ENCODE peak calls at places on chromosomes 5 and 9, in five cellular contexts. S is BJ, R is fibroblast of pulmonary artery, O is PC-3, W is lower leg skin. B is an unnamed sample.

GRCh38 chr5:68377733-68378132 is 162.2 kb downstream of the PIK3R1 start:
- DNase-seq in S (no peak), R (no peak), O (no peak), W (no peak), B (no peak)

GRCh38 chr9:101264727-101265126 is 120.1 kb downstream of the BAAT start:
- DNase-seq in S (no peak), R (no peak), O (no peak), W (no peak), B (no peak)

GRCh38 chr9:133603165-133603927 is 5.8 kb downstream of the FAM163B start:
- DNase-seq in S (no peak), R (no peak), O (no peak), W (no peak), B (no peak)

GRCh38 chr9:98551511-98552286 is 157.0 kb downstream of the GABBR2 start:
- DNase-seq in S (no peak), R (peak), O (peak), W (peak), B (peak)

GRCh38 chr5:179825655-179826182 is 5.0 kb downstream of the SQSTM1 start:
- DNase-seq in S (no peak), R (no peak), O (no peak), W (no peak), B (no peak)

GRCh38 chr5:116959843-116960242 is 385.2 kb upstream of the SEMA6A start:
- DNase-seq in S (no peak), R (no peak), O (no peak), W (no peak), B (no peak)

GRCh38 chr5:179033004-179033580 is 9.5 kb downstream of the ZNF879 start:
- DNase-seq in S (no peak), R (no peak), O (no peak), W (no peak), B (no peak)

GRCh38 chr9:35618854-35619799 is 914 bp upstream of the CD72 start:
- DNase-seq in S (no peak), R (no peak), O (no peak), W (no peak), B (no peak)

GRCh38 chr9:21558627-21559401 is 76.7 kb upstream of the IFNE start:
- DNase-seq in S (no peak), R (peak), O (no peak), W (no peak), B (peak)

GRCh38 chr9:107504585-107505455 is 15.3 kb upstream of the KLF4 start:
- DNase-seq in S (no peak), R (peak), O (peak), W (no peak), B (peak)

GRCh38 chr9:93295031-93295430 is 111.1 kb downstream of the WNK2 start:
- DNase-seq in S (no peak), R (peak), O (no peak), W (no peak), B (no peak)

GRCh38 chr9:95296761-95297160 is 20.7 kb downstream of the FANCC start:
- DNase-seq in S (no peak), R (no peak), O (no peak), W (no peak), B (no peak)

GRCh38 chr9:76610009-76610352 is 151.0 kb downstream of the GCNT1 start:
- DNase-seq in S (peak), R (peak), O (no peak), W (peak), B (peak)

GRCh38 chr9:91117474-91117891 is 244.2 kb downstream of the AUH start:
- DNase-seq in S (no peak), R (no peak), O (no peak), W (no peak), B (no peak)

GRCh38 chr9:69611221-69611620 is 61.0 kb downstream of the APBA1 start:
- DNase-seq in S (no peak), R (no peak), O (no peak), W (no peak), B (no peak)

GRCh38 chr5:132313378-132313777 is 19.2 kb downstream of the SLC22A4 start:
- DNase-seq in S (no peak), R (peak), O (no peak), W (peak), B (peak)

GRCh38 chr5:58771750-58772149 is 188.9 kb downstream of the RAB3C start:
- DNase-seq in S (no peak), R (no peak), O (no peak), W (no peak), B (no peak)

GRCh38 chr9:130920762-130921482 is 18.1 kb downstream of the FIBCD1 start:
- DNase-seq in S (no peak), R (no peak), O (no peak), W (no peak), B (no peak)

GRCh38 chr9:79551999-79552398 is 19.8 kb upstream of the TLE4 start:
- DNase-seq in S (no peak), R (no peak), O (no peak), W (no peak), B (no peak)

GRCh38 chr9:107489144-107489673 is 360 bp downstream of the KLF4 start:
- DNase-seq in S (no peak), R (no peak), O (peak), W (peak), B (no peak)

GRCh38 chr9:110969971-110970381 is 68.3 kb downstream of the LPAR1 start:
- DNase-seq in S (peak), R (peak), O (peak), W (no peak), B (peak)

GRCh38 chr5:125326114-125326513 is 579.7 kb upstream of the ZNF608 start:
- DNase-seq in S (no peak), R (peak), O (peak), W (no peak), B (peak)

GRCh38 chr5:42811591-42812392 is at the start of gene SELENOP:
- DNase-seq in S (peak), R (peak), O (peak), W (peak), B (peak)

GRCh38 chr5:6576861-6577501 is 55.9 kb downstream of the NSUN2 start:
- DNase-seq in S (peak), R (peak), O (peak), W (no peak), B (peak)

GRCh38 chr5:14035859-14036440 is 91.5 kb upstream of the DNAH5 start:
- DNase-seq in S (peak), R (peak), O (peak), W (peak), B (peak)

GRCh38 chr5:122943050-122943698 is 93.4 kb downstream of the PPIC start:
- DNase-seq in S (no peak), R (no peak), O (no peak), W (no peak), B (no peak)

GRCh38 chr9:36551129-36551528 is 21.6 kb upstream of the MELK start:
- DNase-seq in S (peak), R (peak), O (no peak), W (no peak), B (no peak)

GRCh38 chr9:36995927-36996471 is 38.1 kb downstream of the PAX5 start:
- DNase-seq in S (no peak), R (peak), O (peak), W (no peak), B (peak)

GRCh38 chr5:156534906-156535305 is 207.9 kb downstream of the SGCD start:
- DNase-seq in S (no peak), R (no peak), O (no peak), W (no peak), B (no peak)

GRCh38 chr9:91720746-91721705 is 229.0 kb downstream of the ROR2 start:
- DNase-seq in S (no peak), R (no peak), O (no peak), W (no peak), B (no peak)

GRCh38 chr5:67249590-67249895 is 52.9 kb upstream of the CD180 start:
- DNase-seq in S (no peak), R (no peak), O (no peak), W (no peak), B (no peak)

GRCh38 chr5:157731272-157732129 is at the start of gene THG1L:
- DNase-seq in S (peak), R (peak), O (peak), W (peak), B (peak)

GRCh38 chr5:52794519-52794918 is 6.8 kb downstream of the ITGA1 start:
- DNase-seq in S (no peak), R (no peak), O (no peak), W (no peak), B (no peak)

GRCh38 chr5:128408622-128409021 is 129.4 kb downstream of the FBN2 start:
- DNase-seq in S (peak), R (no peak), O (no peak), W (no peak), B (no peak)

DNA sequence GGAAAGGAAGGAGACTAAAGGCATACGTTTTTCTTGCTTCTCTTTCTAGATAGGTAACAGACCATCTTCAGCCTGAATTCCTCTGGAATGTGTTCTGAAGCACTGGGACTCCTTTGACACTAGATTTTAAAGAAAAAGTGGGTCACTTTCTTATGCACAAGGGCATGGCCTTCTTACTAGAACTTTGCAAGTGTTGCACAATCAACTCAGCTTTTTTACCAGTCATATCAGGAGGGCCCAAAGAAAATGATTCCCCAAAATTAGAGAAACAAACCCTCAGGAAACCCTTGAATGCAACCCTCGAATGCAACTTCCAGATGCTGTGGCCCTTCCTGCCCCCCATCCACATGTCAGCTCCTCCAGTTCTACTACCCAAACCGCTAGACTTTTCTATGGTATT is 93.9 kb downstream of the YTHDC2 start:
- DNase-seq in S (no peak), R (no peak), O (no peak), W (no peak), B (no peak)
- TF ChIP-seq CTCF in S (no peak), R (no peak), O (no peak), W (no peak), B (no peak)

GRCh38 chr9:127850286-127850830 is 4.1 kb downstream of the ENG start:
- DNase-seq in S (no peak), R (no peak), O (no peak), W (no peak), B (no peak)
- H3K4me3 ChIP-seq in S (no peak), R (no peak), O (no peak), W (no peak), B (peak)

DNA sequence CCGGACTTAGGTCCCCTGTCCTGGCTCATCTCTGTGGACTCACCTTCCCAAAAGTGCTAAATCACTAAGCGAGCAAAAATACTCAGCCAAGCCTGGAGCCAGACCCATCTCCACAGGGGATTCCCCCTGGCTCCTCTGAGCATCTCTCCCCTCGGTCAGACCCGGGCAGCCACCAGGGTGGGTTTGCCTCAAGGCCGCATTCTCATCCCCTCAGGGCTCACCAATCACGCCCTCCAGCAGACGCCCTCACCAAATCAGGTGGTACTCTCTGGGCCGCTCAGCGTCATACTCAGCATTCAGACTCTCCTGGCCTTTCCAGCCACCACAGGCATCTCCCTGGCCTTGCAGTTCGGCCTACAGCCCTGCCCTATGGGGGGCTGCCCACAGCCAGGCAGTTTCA is 49.7 kb downstream of the C5orf15 start:
- DNase-seq in S (no peak), R (no peak), O (no peak), W (no peak), B (no peak)
- TF ChIP-seq CTCF in S (no peak), R (no peak), O (no peak), W (no peak), B (no peak)

DNA sequence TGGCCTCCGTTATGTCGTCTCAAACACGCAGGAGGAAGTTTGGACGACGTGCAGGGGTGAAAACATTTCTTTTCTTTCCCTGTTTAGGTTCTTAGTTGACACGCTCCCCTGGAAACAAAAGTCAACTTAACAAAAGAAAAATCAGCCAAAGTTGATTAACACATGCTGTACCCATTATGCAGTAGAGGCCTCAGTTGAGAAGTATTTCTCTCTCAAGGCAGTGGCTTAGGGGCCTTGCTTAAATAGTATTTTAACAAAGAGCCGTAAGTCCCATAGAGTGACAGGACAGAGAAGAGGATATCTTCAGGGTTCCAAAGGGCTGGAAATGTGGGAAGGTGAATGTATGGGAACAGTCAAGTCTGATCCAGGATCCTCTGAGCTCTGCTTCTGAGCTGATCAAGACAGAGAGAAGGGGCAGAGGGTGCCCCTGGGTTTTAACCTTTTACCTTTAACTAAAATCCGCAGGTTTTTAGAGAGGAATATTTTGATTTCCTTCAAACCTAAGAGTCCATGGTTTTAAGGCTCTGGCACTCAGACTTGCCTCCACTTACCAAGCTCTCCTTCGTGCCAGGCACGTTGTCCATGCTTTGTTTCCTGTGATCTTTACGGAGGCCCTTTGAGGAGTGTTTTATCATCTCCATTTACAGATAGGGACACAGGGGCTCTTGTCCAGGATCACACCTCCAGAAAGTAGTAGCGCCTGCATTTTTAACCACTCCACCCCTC is 629 bp upstream of the CD74 start:
- DNase-seq in S (no peak), R (no peak), O (no peak), W (no peak), B (no peak)
- H3K4me3 ChIP-seq in S (no peak), R (no peak), O (no peak), W (no peak), B (no peak)